ENCODE peak calls at places on chromosome 17, in seven cellular contexts. D is stomach, A is MV-4-11, O is fibroblast of villous mesenchyme, M is endothelial cell, Z is Caki2, F is NCI-H2227 treated with DMSO at 0.1 percent for 48 hours. B is an unnamed sample.

GRCh38 chr17:4891405-4892062 is 7.8 kb upstream of the C17orf107 start:
- DNase-seq in D (no peak), A (no peak), O (no peak), M (no peak), Z (no peak), F (no peak), B (no peak)

GRCh38 chr17:44758414-44759095 is at the start of gene ADAM11:
- DNase-seq in D (no peak), A (no peak), O (no peak), M (no peak), Z (no peak), F (no peak), B (peak; percentile 46)

GRCh38 chr17:71496552-71496951 is 624.3 kb upstream of the SOX9 start:
- DNase-seq in D (no peak), A (no peak), O (peak; percentile 89), M (no peak), Z (no peak), F (no peak), B (no peak)

GRCh38 chr17:58870747-58871146 is 115.1 kb downstream of the PPM1E start:
- DNase-seq in D (no peak), A (no peak), O (no peak), M (no peak), Z (no peak), F (no peak), B (no peak)

GRCh38 chr17:79966681-79967080 is 69.0 kb downstream of the TBC1D16 start:
- DNase-seq in D (no peak), A (no peak), O (peak; percentile 54), M (no peak), Z (no peak), F (no peak), B (no peak)

GRCh38 chr17:28937044-28937729 is 14.1 kb downstream of the PHF12 start:
- DNase-seq in D (no peak), A (peak; percentile 69), O (peak; percentile 64), M (no peak), Z (no peak), F (no peak), B (no peak)

GRCh38 chr17:17737938-17738894 is 57.0 kb downstream of the RAI1 start:
- DNase-seq in D (peak; percentile 74), A (no peak), O (peak; percentile 81), M (no peak), Z (peak; percentile 57), F (no peak), B (peak; percentile 61)

GRCh38 chr17:13031718-13032350 is 14.0 kb upstream of the ELAC2 start:
- DNase-seq in D (peak; percentile 53), A (peak; percentile 54), O (peak; percentile 55), M (peak; percentile 46), Z (peak; percentile 19), F (peak; percentile 20), B (peak; percentile 65)

GRCh38 chr17:58809564-58809936 is 53.9 kb downstream of the PPM1E start:
- DNase-seq in D (no peak), A (no peak), O (no peak), M (no peak), Z (no peak), F (no peak), B (no peak)

GRCh38 chr17:3040882-3041281 is 22.5 kb downstream of the OR1D5 start:
- DNase-seq in D (no peak), A (no peak), O (no peak), M (no peak), Z (no peak), F (no peak), B (no peak)

GRCh38 chr17:3846739-3847670 is 959 bp upstream of the NCBP3 start:
- DNase-seq in D (no peak), A (no peak), O (no peak), M (no peak), Z (no peak), F (no peak), B (no peak)

GRCh38 chr17:50186661-50187402 is 14.6 kb downstream of the COL1A1 start:
- DNase-seq in D (no peak), A (no peak), O (peak; percentile 78), M (no peak), Z (no peak), F (no peak), B (no peak)

GRCh38 chr17:73956595-73957465 is 246.6 kb upstream of the RPL38 start:
- DNase-seq in D (peak; percentile 59), A (peak; percentile 34), O (peak; percentile 10), M (peak; percentile 89), Z (no peak), F (peak; percentile 20), B (peak; percentile 42)

GRCh38 chr17:8949061-8949622 is 16.4 kb downstream of the PIK3R5 start:
- DNase-seq in D (no peak), A (no peak), O (no peak), M (no peak), Z (no peak), F (no peak), B (no peak)

GRCh38 chr17:16415031-16415924 is at the start of gene TRPV2:
- DNase-seq in D (peak; percentile 60), A (peak; percentile 40), O (peak; percentile 22), M (no peak), Z (no peak), F (no peak), B (no peak)

GRCh38 chr17:68731465-68731864 is 130.3 kb upstream of the FAM20A start:
- DNase-seq in D (no peak), A (peak; percentile 1), O (no peak), M (no peak), Z (no peak), F (no peak), B (no peak)

GRCh38 chr17:60134396-60135159 is 15.2 kb upstream of the CA4 start:
- DNase-seq in D (peak; percentile 19), A (peak; percentile 18), O (peak; percentile 76), M (peak; percentile 1), Z (peak; percentile 15), F (no peak), B (no peak)

GRCh38 chr17:15444805-15445204 is 22.6 kb downstream of the CDRT4 start:
- DNase-seq in D (no peak), A (no peak), O (peak; percentile 94), M (peak; percentile 50), Z (no peak), F (no peak), B (no peak)

GRCh38 chr17:79525793-79526677 is 84.8 kb downstream of the RBFOX3 start:
- DNase-seq in D (no peak), A (no peak), O (no peak), M (no peak), Z (no peak), F (no peak), B (no peak)